ENCODE peak calls at places on chromosomes 2 and 18, in four cellular contexts. One of them, this sample, is unnamed.

GRCh38 chr2:169656164-169656563 is 38.0 kb downstream of the CFAP210 start:
- DNase-seq in HepG2: no peak
- DNase-seq in K562: no peak
- DNase-seq in HEK293T: no peak
- DNase-seq in this sample: no peak

GRCh38 chr2:54772531-54772930 is 49.1 kb downstream of the EML6 start:
- DNase-seq in HEK293T: no peak
- DNase-seq in HepG2: no peak
- DNase-seq in K562: no peak
- DNase-seq in this sample: no peak

GRCh38 chr18:57286949-57287348 is 65.4 kb upstream of the ST8SIA3 start:
- DNase-seq in HEK293T: no peak
- DNase-seq in HepG2: no peak
- DNase-seq in K562: no peak
- DNase-seq in this sample: no peak

GRCh38 chr2:151306621-151307020 is 17.2 kb upstream of the NMI start:
- DNase-seq in HEK293T: no peak
- DNase-seq in K562: no peak
- DNase-seq in HepG2: no peak
- DNase-seq in this sample: no peak

GRCh38 chr18:74803117-74803516 is 205.4 kb downstream of the ZNF407 start:
- DNase-seq in HepG2: no peak
- DNase-seq in K562: peak; percentile 19
- DNase-seq in HEK293T: no peak
- DNase-seq in this sample: no peak

GRCh38 chr2:213065583-213066444 is 85.6 kb downstream of the IKZF2 start:
- DNase-seq in HEK293T: peak; percentile 13
- DNase-seq in HepG2: no peak
- DNase-seq in K562: no peak
- DNase-seq in this sample: peak; percentile 31

GRCh38 chr18:43935051-43935412 is 657.7 kb upstream of the SYT4 start:
- DNase-seq in K562: no peak
- DNase-seq in HEK293T: no peak
- DNase-seq in HepG2: no peak
- DNase-seq in this sample: no peak

GRCh38 chr2:105301646-105302045 is 27.9 kb downstream of the TGFBRAP1 start:
- DNase-seq in HEK293T: no peak
- DNase-seq in HepG2: no peak
- DNase-seq in K562: no peak
- DNase-seq in this sample: no peak

GRCh38 chr2:109375131-109375561 is 238.6 kb downstream of the SEPTIN10 start:
- DNase-seq in HEK293T: no peak
- DNase-seq in K562: no peak
- DNase-seq in HepG2: no peak
- DNase-seq in this sample: no peak

GRCh38 chr2:132668189-132668833 is 1.7 kb downstream of the LYPD1 start:
- DNase-seq in HEK293T: peak; percentile 39
- DNase-seq in HepG2: no peak
- DNase-seq in K562: no peak
- DNase-seq in this sample: peak; percentile 67

GRCh38 chr2:43024515-43024962 is 201.9 kb downstream of the ZFP36L2 start:
- DNase-seq in K562: peak; percentile 79
- DNase-seq in HEK293T: peak; percentile 76
- DNase-seq in HepG2: no peak
- DNase-seq in this sample: peak; percentile 85

GRCh38 chr2:106990307-106990706 is 104.3 kb upstream of the ST6GAL2 start:
- DNase-seq in HEK293T: no peak
- DNase-seq in HepG2: no peak
- DNase-seq in K562: no peak
- DNase-seq in this sample: no peak

GRCh38 chr18:51582551-51582950 is 385.1 kb upstream of the MEX3C start:
- DNase-seq in K562: no peak
- DNase-seq in HepG2: no peak
- DNase-seq in HEK293T: no peak
- DNase-seq in this sample: no peak

GRCh38 chr2:139080244-139080643 is 300.1 kb upstream of the NXPH2 start:
- DNase-seq in HepG2: no peak
- DNase-seq in K562: no peak
- DNase-seq in HEK293T: no peak
- DNase-seq in this sample: no peak

GRCh38 chr2:229725716-229726346 is 11.5 kb upstream of the DNER start:
- DNase-seq in K562: no peak
- DNase-seq in HepG2: no peak
- DNase-seq in HEK293T: peak; percentile 20
- DNase-seq in this sample: no peak

DNA sequence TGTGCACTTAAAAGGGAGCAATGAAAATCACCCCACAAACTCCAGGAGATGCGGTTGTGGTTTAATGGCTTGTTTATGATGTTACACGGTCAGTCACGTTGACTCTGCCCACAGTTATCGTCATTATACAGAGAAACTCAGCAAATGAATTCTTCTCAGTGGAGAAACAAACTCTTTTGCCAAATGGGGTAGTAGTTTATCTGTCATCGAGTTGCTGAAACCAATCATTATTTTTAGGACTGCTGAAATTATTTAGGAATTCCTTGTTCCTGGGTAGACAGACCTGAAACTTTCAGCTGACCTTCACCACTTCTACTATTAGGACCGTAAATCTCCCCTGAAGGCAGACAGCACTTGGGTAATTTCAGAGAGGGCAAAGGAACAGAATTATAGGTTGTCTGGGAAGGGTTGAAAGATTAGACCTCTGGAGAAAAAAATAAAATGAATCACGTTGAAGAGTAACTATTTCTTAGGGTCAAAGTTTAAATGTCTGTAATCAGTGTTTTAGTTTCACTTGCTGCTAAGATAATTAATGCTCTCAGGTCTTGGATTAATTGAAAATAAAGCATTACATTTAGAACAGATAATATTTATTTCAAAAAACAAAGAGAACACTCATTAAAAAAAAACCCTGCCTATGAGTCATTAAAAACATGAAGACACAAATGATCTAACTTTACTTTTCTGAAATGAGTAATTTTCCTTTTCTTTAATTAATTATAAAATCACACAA is 52.1 kb upstream of the LYPD6 start:
- DNase-seq in HepG2: no peak
- DNase-seq in K562: no peak
- DNase-seq in HEK293T: no peak
- DNase-seq in this sample: no peak
- TF ChIP-seq ELF4 in HepG2: no peak
- TF ChIP-seq ELF4 in K562: no peak
- TF ChIP-seq ELF4 in HEK293T: no peak
- TF ChIP-seq ELF4 in this sample: no peak

DNA sequence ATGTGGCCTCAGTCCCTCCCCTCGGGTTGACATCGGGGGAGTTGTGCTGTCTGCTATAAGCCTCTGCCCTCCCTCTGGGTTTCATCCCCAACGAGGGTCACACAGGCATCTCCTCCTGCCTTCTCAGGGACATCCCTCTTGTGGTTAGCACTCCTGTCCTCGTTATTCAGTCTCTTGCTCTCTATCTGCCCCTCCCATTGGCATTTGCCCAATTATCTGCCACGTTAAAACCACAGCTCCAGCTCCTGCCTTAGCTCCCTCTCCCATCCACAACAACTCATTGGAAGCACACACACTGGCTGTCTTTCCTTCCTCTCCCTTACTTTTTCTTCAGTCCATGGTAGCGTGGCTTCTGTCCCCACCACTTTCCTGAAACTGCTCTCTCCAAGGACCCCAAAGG is 184.4 kb downstream of the CYP26B1 start:
- DNase-seq in HepG2: no peak
- DNase-seq in HEK293T: no peak
- DNase-seq in K562: no peak
- DNase-seq in this sample: no peak
- TF ChIP-seq ELF4 in HepG2: no peak
- TF ChIP-seq ELF4 in HEK293T: no peak
- TF ChIP-seq ELF4 in K562: no peak
- TF ChIP-seq ELF4 in this sample: no peak

GRCh38 chr2:3297523-3297922 is 80.1 kb downstream of the EIPR1 start:
- DNase-seq in HepG2: no peak
- DNase-seq in K562: no peak
- DNase-seq in HEK293T: no peak
- DNase-seq in this sample: no peak
- TF ChIP-seq ELF4 in HepG2: no peak
- TF ChIP-seq ELF4 in K562: no peak
- TF ChIP-seq ELF4 in HEK293T: no peak
- TF ChIP-seq ELF4 in this sample: no peak

GRCh38 chr2:74041726-74042125 is 57.0 kb downstream of the TET3 start:
- DNase-seq in HEK293T: no peak
- DNase-seq in K562: no peak
- DNase-seq in HepG2: no peak
- DNase-seq in this sample: no peak

GRCh38 chr2:74042606-74043005 is 57.9 kb downstream of the TET3 start:
- DNase-seq in HEK293T: no peak
- DNase-seq in K562: no peak
- DNase-seq in HepG2: no peak
- DNase-seq in this sample: no peak

GRCh38 chr2:74041182-74041581 is 56.5 kb downstream of the TET3 start:
- DNase-seq in K562: peak; percentile 68
- DNase-seq in HEK293T: no peak
- DNase-seq in HepG2: no peak
- DNase-seq in this sample: no peak

GRCh38 chr2:74037379-74037860 is 52.7 kb downstream of the TET3 start:
- DNase-seq in HEK293T: no peak
- DNase-seq in K562: peak; percentile 73
- DNase-seq in HepG2: no peak
- DNase-seq in this sample: no peak

DNA sequence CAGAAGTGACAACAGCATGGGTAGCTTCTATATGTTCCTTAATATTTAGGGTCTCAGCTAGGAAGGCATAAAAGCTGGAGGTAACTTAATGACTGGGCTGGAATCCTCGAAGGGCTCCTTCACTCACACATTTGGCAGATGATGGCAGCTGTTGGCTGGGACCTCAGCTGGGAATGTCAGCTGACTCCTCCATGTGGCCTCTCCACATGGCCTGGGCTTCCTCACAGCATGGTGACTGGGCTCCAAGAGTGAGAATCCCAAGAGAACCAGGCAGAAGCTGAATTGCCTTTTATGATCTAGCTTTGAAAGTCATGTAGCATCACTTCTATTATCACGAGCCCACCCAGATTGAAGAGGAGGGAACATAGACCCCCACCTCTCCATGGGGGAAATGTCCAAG is 54.9 kb downstream of the TET3 start:
- DNase-seq in K562: no peak
- DNase-seq in HepG2: no peak
- DNase-seq in HEK293T: no peak
- DNase-seq in this sample: no peak
- TF ChIP-seq ELF4 in K562: no peak
- TF ChIP-seq ELF4 in HepG2: no peak
- TF ChIP-seq ELF4 in HEK293T: no peak
- TF ChIP-seq ELF4 in this sample: no peak

GRCh38 chr2:158493458-158493857 is 36.7 kb downstream of the PKP4 start:
- DNase-seq in HEK293T: no peak
- DNase-seq in HepG2: no peak
- DNase-seq in K562: no peak
- DNase-seq in this sample: no peak
- TF ChIP-seq ELF4 in HEK293T: no peak
- TF ChIP-seq ELF4 in HepG2: no peak
- TF ChIP-seq ELF4 in K562: no peak
- TF ChIP-seq ELF4 in this sample: no peak

GRCh38 chr2:215758691-215759090 is 254.7 kb downstream of the MREG start:
- DNase-seq in HEK293T: no peak
- DNase-seq in K562: no peak
- DNase-seq in HepG2: no peak
- DNase-seq in this sample: no peak
- TF ChIP-seq ELF4 in HEK293T: no peak
- TF ChIP-seq ELF4 in K562: no peak
- TF ChIP-seq ELF4 in HepG2: no peak
- TF ChIP-seq ELF4 in this sample: no peak

GRCh38 chr2:10329584-10329879 is 26.8 kb downstream of the HPCAL1 start:
- DNase-seq in K562: no peak
- DNase-seq in HepG2: peak; percentile 56
- DNase-seq in HEK293T: no peak
- DNase-seq in this sample: no peak

GRCh38 chr2:10328667-10329583 is 26.2 kb downstream of the HPCAL1 start:
- DNase-seq in HEK293T: no peak
- DNase-seq in K562: no peak
- DNase-seq in HepG2: no peak
- DNase-seq in this sample: no peak

GRCh38 chr2:10330700-10331032 is 28.0 kb downstream of the HPCAL1 start:
- DNase-seq in K562: no peak
- DNase-seq in HepG2: no peak
- DNase-seq in HEK293T: no peak
- DNase-seq in this sample: no peak

GRCh38 chr2:10331033-10331701 is 28.5 kb downstream of the HPCAL1 start:
- DNase-seq in HEK293T: no peak
- DNase-seq in HepG2: no peak
- DNase-seq in K562: peak; percentile 64
- DNase-seq in this sample: peak; percentile 42

GRCh38 chr2:10329880-10330699 is 27.4 kb downstream of the HPCAL1 start:
- DNase-seq in HepG2: peak; percentile 78
- DNase-seq in HEK293T: no peak
- DNase-seq in K562: no peak
- DNase-seq in this sample: no peak
- TF ChIP-seq ELF4 in HepG2: no peak
- TF ChIP-seq ELF4 in HEK293T: no peak
- TF ChIP-seq ELF4 in K562: no peak
- TF ChIP-seq ELF4 in this sample: no peak